ENCODE peak calls at places on chromosomes 4 and X, in eight cellular contexts. D, F, I, Q, S, R, M and N are unnamed samples.

GRCh38 chr4:187814737-187815465 is 180.7 kb upstream of the ZFP42 start:
- DNase-seq in S (no peak), F (no peak), M (peak), I (no peak), R (no peak), D (no peak), Q (no peak), N (peak)

GRCh38 chr4:145956288-145956890 is 17.8 kb upstream of the ZNF827 start:
- DNase-seq in F (no peak), M (peak), R (peak), S (peak), I (no peak), D (peak), Q (no peak), N (no peak)

GRCh38 chr4:29051381-29051965 is 1668.7 kb upstream of the PCDH7 start:
- DNase-seq in Q (no peak), R (no peak), M (no peak), I (no peak), D (no peak), F (no peak), S (no peak), N (peak)

GRCh38 chrX:44003975-44004374 is 30.8 kb upstream of the NDP start:
- DNase-seq in F (no peak), M (no peak), I (no peak), S (no peak), R (no peak), Q (no peak), D (no peak), N (no peak)

GRCh38 chrX:130197464-130197863 is 25.7 kb downstream of the RAB33A start:
- DNase-seq in R (no peak), M (no peak), F (no peak), D (no peak), I (no peak), Q (no peak), S (no peak), N (no peak)

GRCh38 chr4:7769936-7770674 is 169.6 kb downstream of the AFAP1 start:
- DNase-seq in Q (no peak), S (peak), M (peak), I (no peak), D (no peak), R (peak), F (no peak), N (peak)

GRCh38 chrX:43707812-43708548 is 51.9 kb downstream of the MAOA start:
- DNase-seq in M (peak), Q (no peak), R (no peak), F (no peak), S (no peak), I (peak), D (no peak), N (peak)

GRCh38 chr4:41204400-41204978 is 9.9 kb downstream of the APBB2 start:
- DNase-seq in D (no peak), F (no peak), I (peak), R (peak), M (peak), Q (no peak), S (no peak), N (peak)

GRCh38 chr4:110636677-110637407 is 14.0 kb upstream of the PITX2 start:
- DNase-seq in D (no peak), S (peak), I (peak), M (peak), F (peak), Q (no peak), R (no peak), N (no peak)

GRCh38 chrX:118574666-118575065 is 79.1 kb downstream of the DOCK11 start:
- DNase-seq in R (no peak), M (no peak), S (no peak), I (no peak), F (no peak), D (no peak), Q (no peak), N (no peak)

GRCh38 chr4:124974163-124974562 is 261.6 kb upstream of the ANKRD50 start:
- DNase-seq in D (no peak), F (no peak), R (no peak), I (no peak), M (no peak), Q (no peak), S (no peak), N (no peak)

GRCh38 chr4:79257953-79258613 is 67.8 kb downstream of the NAA11 start:
- DNase-seq in D (no peak), I (no peak), F (no peak), Q (no peak), R (no peak), M (no peak), S (no peak), N (no peak)

GRCh38 chr4:73589261-73589847 is 30.9 kb downstream of the RASSF6 start:
- DNase-seq in S (peak), Q (no peak), D (no peak), I (no peak), R (no peak), M (peak), F (peak), N (peak)

GRCh38 chr4:55017406-55017805 is 108.0 kb downstream of the KDR start:
- DNase-seq in D (no peak), I (no peak), S (no peak), M (no peak), F (no peak), Q (peak), R (no peak), N (no peak)

GRCh38 chrX:115174548-115174947 is 14.7 kb upstream of the RBMXL3 start:
- DNase-seq in R (no peak), I (no peak), M (no peak), S (no peak), Q (no peak), D (no peak), F (no peak), N (peak)

GRCh38 chr4:155950461-155950860 is 3.2 kb downstream of the CTSO start:
- DNase-seq in S (no peak), I (no peak), R (no peak), Q (no peak), F (no peak), M (no peak), D (no peak), N (no peak)

GRCh38 chr4:139919513-139919912 is 234.5 kb downstream of the MAML3 start:
- DNase-seq in D (no peak), Q (no peak), S (no peak), M (peak), R (no peak), F (no peak), I (no peak), N (peak)

GRCh38 chr4:68373513-68373912 is 23.6 kb upstream of the YTHDC1 start:
- DNase-seq in R (no peak), M (peak), Q (no peak), D (peak), F (no peak), I (peak), S (no peak), N (no peak)

GRCh38 chrX:84729809-84730208 is 227.6 kb upstream of the HDX start:
- DNase-seq in R (peak), I (no peak), M (peak), D (peak), Q (no peak), F (no peak), S (peak), N (peak)

GRCh38 chr4:119037709-119038463 is 97.7 kb upstream of the MYOZ2 start:
- DNase-seq in S (no peak), M (no peak), I (no peak), F (no peak), D (no peak), Q (no peak), R (no peak), N (peak)

GRCh38 chrX:51496501-51497291 is at the start of gene NUDT11:
- DNase-seq in I (peak), S (peak), M (peak), F (no peak), D (peak), R (no peak), Q (no peak), N (peak)

GRCh38 chr4:181874582-181874981 is 368.6 kb upstream of the TENM3 start:
- DNase-seq in D (no peak), I (no peak), S (no peak), R (no peak), M (no peak), Q (no peak), F (no peak), N (no peak)

GRCh38 chrX:68697465-68698125 is 50.1 kb downstream of the STARD8 start:
- DNase-seq in R (no peak), D (no peak), Q (no peak), M (no peak), F (no peak), I (no peak), S (no peak), N (no peak)

GRCh38 chr4:29467044-29467717 is 1253.0 kb upstream of the PCDH7 start:
- DNase-seq in Q (no peak), R (no peak), F (no peak), S (no peak), I (no peak), M (no peak), D (no peak), N (no peak)

GRCh38 chr4:186936496-186937375 is 213.1 kb upstream of the FAT1 start:
- DNase-seq in S (no peak), M (peak), I (no peak), Q (peak), F (peak), D (no peak), R (peak), N (peak)

GRCh38 chr4:176469546-176469945 is 149.8 kb downstream of the SPCS3 start:
- DNase-seq in S (no peak), I (no peak), D (no peak), R (no peak), M (no peak), F (no peak), Q (no peak), N (no peak)